ENCODE peak calls at places on chromosomes 2 and 18, in four cellular contexts. B is cerebellum; A is activated effector memory CD4-positive, alpha-beta T cell treated with anti-CD3 and anti-CD28 coated beads, Interleukin-2, amount 50 U/mL, for 16 hours; X is coronary artery. N is an unnamed sample.

GRCh38 chr2:109089602-109090300 is 39.3 kb upstream of the SH3RF3 start:
- DNase-seq in B (no peak), A (no peak), X (no peak), N (no peak)

GRCh38 chr2:126831234-126832005 is 67.3 kb upstream of the TEX51 start:
- DNase-seq in B (no peak), A (no peak), X (no peak), N (no peak)

GRCh38 chr2:203870481-203870880 is 2.9 kb downstream of the CTLA4 start:
- DNase-seq in B (no peak), A (no peak), X (no peak), N (no peak)

GRCh38 chr2:31070339-31070738 is 67.9 kb downstream of the GALNT14 start:
- DNase-seq in B (no peak), A (no peak), X (no peak), N (peak)

GRCh38 chr2:204451766-204452165 is 93.5 kb upstream of the PARD3B start:
- DNase-seq in B (no peak), A (no peak), X (no peak), N (no peak)

GRCh38 chr2:182594286-182594685 is 121.8 kb upstream of the DNAJC10 start:
- DNase-seq in B (no peak), A (no peak), X (no peak), N (no peak)

GRCh38 chr2:133262888-133263287 is 305.4 kb downstream of the NCKAP5 start:
- DNase-seq in B (no peak), A (no peak), X (no peak), N (no peak)

GRCh38 chr2:25201265-25201664 is 32.9 kb upstream of the POMC start:
- DNase-seq in B (no peak), A (no peak), X (no peak), N (no peak)

GRCh38 chr2:239602290-239603282 is 201.8 kb upstream of the HDAC4 start:
- DNase-seq in B (no peak), A (peak), X (peak), N (no peak)

GRCh38 chr2:128631698-128632490 is 313.2 kb upstream of the HS6ST1 start:
- DNase-seq in B (no peak), A (peak), X (no peak), N (peak)

GRCh38 chr2:113894156-113894743 is 4.4 kb downstream of the ACTR3 start:
- DNase-seq in B (no peak), A (no peak), X (no peak), N (no peak)

GRCh38 chr2:131047275-131047652 is 46.0 kb downstream of the FAM168B start:
- DNase-seq in B (no peak), A (no peak), X (no peak), N (peak)

GRCh38 chr2:239928457-239929350 is 96.4 kb downstream of the NDUFA10 start:
- DNase-seq in B (peak), A (peak), X (peak), N (peak)

GRCh38 chr2:64623232-64623879 is 30.4 kb downstream of the SERTAD2 start:
- DNase-seq in B (no peak), A (peak), X (peak), N (peak)

GRCh38 chr2:190887089-190887488 is 6.5 kb downstream of the GLS start:
- DNase-seq in B (no peak), A (no peak), X (no peak), N (no peak)

GRCh38 chr2:121605820-121606733 is 43.2 kb downstream of the CLASP1 start:
- DNase-seq in B (no peak), A (no peak), X (no peak), N (no peak)

GRCh38 chr2:56369316-56369715 is 185.5 kb downstream of the CCDC85A start:
- DNase-seq in B (no peak), A (no peak), X (no peak), N (no peak)

GRCh38 chr2:230589025-230589424 is 123.6 kb upstream of the CAB39 start:
- DNase-seq in B (no peak), A (no peak), X (no peak), N (no peak)

GRCh38 chr18:13395577-13395976 is 177.0 kb downstream of the LDLRAD4 start:
- DNase-seq in B (no peak), A (no peak), X (no peak), N (no peak)

GRCh38 chr18:56097561-56098095 is 509.6 kb upstream of the TCF4 start:
- DNase-seq in B (no peak), A (no peak), X (no peak), N (no peak)

GRCh38 chr18:79786781-79787526 is 10.8 kb upstream of the KCNG2 start:
- DNase-seq in B (no peak), A (peak), X (no peak), N (peak)

GRCh38 chr2:171167352-171167997 is 6.8 kb upstream of the TLK1 start:
- DNase-seq in B (no peak), A (no peak), X (no peak), N (no peak)

GRCh38 chr2:27079233-27080139 is 1.1 kb downstream of the EMILIN1 start:
- DNase-seq in B (no peak), A (no peak), X (no peak), N (no peak)

GRCh38 chr2:135986507-135986906 is 1.1 kb upstream of the DARS1 start:
- DNase-seq in B (no peak), A (no peak), X (no peak), N (no peak)

N was measured in mesenteric fat pad.